ENCODE peak calls at places on chromosomes 1 and 21, in six cellular contexts. One of them, this sample, is unnamed. For H3K36me3, the result is how much of the 10 kb centered on the place peaks cover.

GRCh38 chr1:76891931-76892330 is 24.7 kb downstream of the ST6GALNAC5 start:
- DNase-seq in body of pancreas: no peak
- DNase-seq in psoas muscle: no peak
- DNase-seq in CD8-positive, alpha-beta T cell: no peak
- DNase-seq in HepG2: no peak
- DNase-seq in cardiac muscle cell: no peak
- DNase-seq in this sample: no peak

GRCh38 chr1:183080406-183080805 is 57.2 kb downstream of the LAMC1 start:
- DNase-seq in body of pancreas: no peak
- DNase-seq in psoas muscle: no peak
- DNase-seq in CD8-positive, alpha-beta T cell: no peak
- DNase-seq in HepG2: no peak
- DNase-seq in cardiac muscle cell: no peak
- DNase-seq in this sample: no peak

GRCh38 chr1:143720087-143721023 is 251.4 kb downstream of the FAM72C start:
- DNase-seq in body of pancreas: peak
- DNase-seq in psoas muscle: peak
- DNase-seq in CD8-positive, alpha-beta T cell: no peak
- DNase-seq in HepG2: no peak
- DNase-seq in cardiac muscle cell: no peak
- DNase-seq in this sample: peak

GRCh38 chr1:201790261-201790660 is 38.7 kb upstream of the IPO9 start:
- DNase-seq in body of pancreas: no peak
- DNase-seq in psoas muscle: no peak
- DNase-seq in CD8-positive, alpha-beta T cell: no peak
- DNase-seq in HepG2: no peak
- DNase-seq in cardiac muscle cell: no peak
- DNase-seq in this sample: no peak

GRCh38 chr1:196678510-196678884 is 26.7 kb downstream of the CFH start:
- DNase-seq in body of pancreas: no peak
- DNase-seq in psoas muscle: no peak
- DNase-seq in CD8-positive, alpha-beta T cell: no peak
- DNase-seq in HepG2: no peak
- DNase-seq in cardiac muscle cell: no peak
- DNase-seq in this sample: no peak

GRCh38 chr1:975896-976683 is 5.8 kb downstream of the PERM1 start:
- DNase-seq in body of pancreas: peak
- DNase-seq in psoas muscle: peak
- DNase-seq in CD8-positive, alpha-beta T cell: peak
- DNase-seq in HepG2: peak
- DNase-seq in cardiac muscle cell: peak
- DNase-seq in this sample: peak

GRCh38 chr1:20086800-20087199 is 16.8 kb downstream of the PLA2G5 start:
- DNase-seq in body of pancreas: no peak
- DNase-seq in psoas muscle: no peak
- DNase-seq in CD8-positive, alpha-beta T cell: no peak
- DNase-seq in HepG2: no peak
- DNase-seq in cardiac muscle cell: no peak
- DNase-seq in this sample: no peak

GRCh38 chr1:68010094-68010493 is 40.3 kb downstream of the DIRAS3 start:
- DNase-seq in body of pancreas: no peak
- DNase-seq in psoas muscle: no peak
- DNase-seq in CD8-positive, alpha-beta T cell: no peak
- DNase-seq in HepG2: no peak
- DNase-seq in cardiac muscle cell: peak
- DNase-seq in this sample: no peak

GRCh38 chr1:15968172-15968571 is 7.7 kb downstream of the ZBTB17 start:
- DNase-seq in body of pancreas: no peak
- DNase-seq in psoas muscle: no peak
- DNase-seq in CD8-positive, alpha-beta T cell: no peak
- DNase-seq in HepG2: no peak
- DNase-seq in cardiac muscle cell: no peak
- DNase-seq in this sample: no peak

GRCh38 chr1:229224308-229224707 is 46.6 kb upstream of the RAB4A start:
- DNase-seq in body of pancreas: no peak
- DNase-seq in psoas muscle: no peak
- DNase-seq in CD8-positive, alpha-beta T cell: no peak
- DNase-seq in HepG2: no peak
- DNase-seq in cardiac muscle cell: no peak
- DNase-seq in this sample: no peak

DNA sequence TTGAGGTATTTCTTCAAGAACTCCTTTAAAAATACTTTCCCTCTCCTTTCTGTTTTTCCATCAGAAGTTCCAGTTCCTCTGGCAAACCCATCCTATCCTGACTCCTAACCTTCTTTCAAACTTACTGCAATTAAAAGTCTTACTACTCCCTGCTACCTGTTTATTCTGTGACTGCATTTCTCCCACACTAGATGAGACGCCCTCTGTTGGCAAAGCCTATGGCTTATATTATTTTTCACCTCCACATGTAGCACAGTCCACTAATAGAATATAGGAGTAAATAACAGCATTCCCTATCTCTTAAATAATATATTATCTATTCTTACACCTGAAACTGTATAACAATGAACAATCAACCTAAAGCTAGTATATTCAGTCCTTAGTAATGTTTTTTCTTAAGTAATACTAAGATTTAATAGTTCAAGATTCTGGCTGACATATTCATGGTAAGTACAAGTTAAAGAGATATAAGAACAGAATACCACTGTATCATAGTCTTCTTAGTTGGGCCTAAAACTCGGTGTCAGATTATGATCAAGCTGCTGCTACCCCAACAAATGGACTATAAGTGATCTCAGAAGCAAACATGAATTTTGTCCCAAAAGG is 54.8 kb downstream of the RAB3GAP2 start:
- DNase-seq in body of pancreas: no peak
- DNase-seq in psoas muscle: no peak
- DNase-seq in CD8-positive, alpha-beta T cell: no peak
- DNase-seq in HepG2: peak
- DNase-seq in cardiac muscle cell: peak
- DNase-seq in this sample: no peak
- TF ChIP-seq CTCF in body of pancreas: peak
- TF ChIP-seq CTCF in psoas muscle: no peak
- TF ChIP-seq CTCF in CD8-positive, alpha-beta T cell: no peak
- TF ChIP-seq CTCF in HepG2: peak
- TF ChIP-seq CTCF in cardiac muscle cell: peak
- TF ChIP-seq CTCF in this sample: no peak

GRCh38 chr1:116404699-116405098 is 31.7 kb downstream of the ATP1A1 start:
- DNase-seq in body of pancreas: no peak
- DNase-seq in psoas muscle: no peak
- DNase-seq in CD8-positive, alpha-beta T cell: no peak
- DNase-seq in HepG2: no peak
- DNase-seq in cardiac muscle cell: no peak
- DNase-seq in this sample: no peak
- H3K36me3 ChIP-seq in body of pancreas: under half
- H3K36me3 ChIP-seq in psoas muscle: under half
- H3K36me3 ChIP-seq in CD8-positive, alpha-beta T cell: half or more
- H3K36me3 ChIP-seq in HepG2: half or more
- H3K36me3 ChIP-seq in cardiac muscle cell: half or more
- H3K36me3 ChIP-seq in this sample: under half

DNA sequence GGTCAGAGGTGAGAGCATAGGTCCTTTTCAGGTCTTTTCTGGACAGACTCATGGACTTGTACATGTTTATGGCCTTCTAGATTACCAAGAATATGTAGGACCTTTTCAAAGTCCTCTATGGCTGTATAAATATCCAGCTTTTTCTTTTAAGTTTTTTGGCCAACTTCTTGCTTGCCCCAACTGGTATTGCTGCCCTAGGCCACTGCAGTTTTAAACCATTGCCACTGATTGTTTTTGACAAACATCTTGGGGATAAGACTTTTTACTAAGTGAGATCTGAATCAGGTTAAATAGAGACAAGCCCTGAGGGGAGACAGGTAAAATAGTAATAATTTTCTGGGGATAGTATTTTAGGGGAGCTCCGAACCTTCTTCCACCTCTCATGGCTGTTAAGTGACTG is 14.8 kb upstream of the DDR2 start:
- DNase-seq in body of pancreas: no peak
- DNase-seq in psoas muscle: no peak
- DNase-seq in CD8-positive, alpha-beta T cell: no peak
- DNase-seq in HepG2: no peak
- DNase-seq in cardiac muscle cell: no peak
- DNase-seq in this sample: no peak
- TF ChIP-seq CTCF in body of pancreas: no peak
- TF ChIP-seq CTCF in psoas muscle: no peak
- TF ChIP-seq CTCF in CD8-positive, alpha-beta T cell: no peak
- TF ChIP-seq CTCF in HepG2: no peak
- TF ChIP-seq CTCF in cardiac muscle cell: no peak
- TF ChIP-seq CTCF in this sample: no peak

DNA sequence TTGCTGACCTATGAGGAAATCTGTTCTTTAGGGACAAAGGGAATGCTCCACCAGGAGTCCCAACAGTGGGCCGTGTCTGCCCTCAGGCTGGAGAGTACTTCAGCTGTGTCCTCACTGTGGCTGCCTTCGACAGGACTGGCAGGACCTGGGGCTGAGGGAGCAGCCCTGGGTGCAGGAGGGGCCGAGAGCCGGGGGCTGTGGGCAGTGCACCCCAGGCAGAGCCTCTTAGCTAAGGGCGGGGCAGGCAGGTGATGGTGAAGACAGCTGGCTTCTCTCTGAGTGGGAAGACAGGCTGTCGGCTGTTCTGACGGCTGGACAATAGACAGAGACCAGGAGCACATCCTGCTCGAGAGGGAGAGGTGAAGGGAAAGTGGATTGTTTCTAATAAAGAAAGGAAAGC is 91.7 kb downstream of the STUM start:
- DNase-seq in body of pancreas: no peak
- DNase-seq in psoas muscle: peak
- DNase-seq in CD8-positive, alpha-beta T cell: no peak
- DNase-seq in HepG2: no peak
- DNase-seq in cardiac muscle cell: no peak
- DNase-seq in this sample: no peak
- H3K36me3 ChIP-seq in body of pancreas: under half
- H3K36me3 ChIP-seq in psoas muscle: under half
- H3K36me3 ChIP-seq in CD8-positive, alpha-beta T cell: half or more
- H3K36me3 ChIP-seq in HepG2: under half
- H3K36me3 ChIP-seq in cardiac muscle cell: under half
- H3K36me3 ChIP-seq in this sample: under half

DNA sequence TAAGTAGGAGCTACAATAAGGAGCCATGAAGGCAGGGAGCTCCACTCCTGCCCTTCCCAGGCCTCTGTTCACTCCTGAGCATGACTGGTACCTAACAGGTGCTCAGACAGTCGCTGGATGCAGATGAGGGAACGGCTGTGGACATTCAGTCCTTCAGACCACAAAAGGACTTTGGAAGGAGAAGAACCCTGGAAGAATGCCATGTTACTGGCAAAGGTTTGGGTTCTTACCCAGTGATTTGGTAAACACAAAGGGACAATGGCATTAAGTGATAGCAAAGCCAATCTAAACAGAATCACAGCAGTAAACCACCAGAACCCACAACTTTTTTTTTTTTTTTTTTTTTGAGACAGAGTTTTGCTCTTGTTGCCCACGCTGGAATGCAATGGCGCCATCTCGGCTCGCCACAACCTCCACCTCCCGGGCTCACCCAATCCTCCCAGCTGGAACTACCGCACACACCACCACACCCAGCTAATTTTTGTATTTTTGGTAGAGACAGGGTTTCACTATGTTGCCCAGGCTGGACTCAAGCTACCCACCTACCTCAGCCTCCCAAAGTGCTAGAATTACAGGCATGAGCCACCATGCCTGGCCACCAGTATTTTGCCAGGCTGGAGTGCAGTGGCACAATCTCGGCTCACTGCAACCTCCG is 7.5 kb upstream of the CBR3 start:
- DNase-seq in body of pancreas: no peak
- DNase-seq in psoas muscle: no peak
- DNase-seq in CD8-positive, alpha-beta T cell: no peak
- DNase-seq in HepG2: peak
- DNase-seq in cardiac muscle cell: no peak
- DNase-seq in this sample: no peak
- TF ChIP-seq CTCF in body of pancreas: no peak
- TF ChIP-seq CTCF in psoas muscle: no peak
- TF ChIP-seq CTCF in CD8-positive, alpha-beta T cell: no peak
- TF ChIP-seq CTCF in HepG2: no peak
- TF ChIP-seq CTCF in cardiac muscle cell: no peak
- TF ChIP-seq CTCF in this sample: no peak

GRCh38 chr1:33335020-33335419 is 14.1 kb upstream of the A3GALT2 start:
- DNase-seq in body of pancreas: no peak
- DNase-seq in psoas muscle: no peak
- DNase-seq in CD8-positive, alpha-beta T cell: no peak
- DNase-seq in HepG2: no peak
- DNase-seq in cardiac muscle cell: no peak
- DNase-seq in this sample: no peak
- H3K36me3 ChIP-seq in body of pancreas: under half
- H3K36me3 ChIP-seq in psoas muscle: under half
- H3K36me3 ChIP-seq in CD8-positive, alpha-beta T cell: under half
- H3K36me3 ChIP-seq in HepG2: under half
- H3K36me3 ChIP-seq in cardiac muscle cell: under half
- H3K36me3 ChIP-seq in this sample: under half

GRCh38 chr1:52348704-52349301 is 17.2 kb downstream of the CC2D1B start:
- DNase-seq in body of pancreas: no peak
- DNase-seq in psoas muscle: no peak
- DNase-seq in CD8-positive, alpha-beta T cell: no peak
- DNase-seq in HepG2: no peak
- DNase-seq in cardiac muscle cell: peak
- DNase-seq in this sample: peak
- TF ChIP-seq CTCF in body of pancreas: no peak
- TF ChIP-seq CTCF in psoas muscle: peak
- TF ChIP-seq CTCF in CD8-positive, alpha-beta T cell: no peak
- TF ChIP-seq CTCF in HepG2: peak
- TF ChIP-seq CTCF in cardiac muscle cell: peak
- TF ChIP-seq CTCF in this sample: peak

GRCh38 chr1:59685666-59686065 is 129.1 kb upstream of the HOOK1 start:
- DNase-seq in body of pancreas: no peak
- DNase-seq in psoas muscle: no peak
- DNase-seq in CD8-positive, alpha-beta T cell: no peak
- DNase-seq in HepG2: no peak
- DNase-seq in cardiac muscle cell: no peak
- DNase-seq in this sample: no peak
- H3K36me3 ChIP-seq in body of pancreas: under half
- H3K36me3 ChIP-seq in psoas muscle: under half
- H3K36me3 ChIP-seq in CD8-positive, alpha-beta T cell: under half
- H3K36me3 ChIP-seq in HepG2: under half
- H3K36me3 ChIP-seq in cardiac muscle cell: under half
- H3K36me3 ChIP-seq in this sample: under half

This sample was measured in Caco-2.